ENCODE peak calls at places on chromosomes 11 and 22, in ten cellular contexts. P, N, T, Y, R, B, K, M, V and A are unnamed samples. For H3K4me1, the result is how much of the 10 kb centered on the place peaks cover.

GRCh38 chr11:116082256-116082655 is 578.0 kb upstream of the CADM1 start:
- DNase-seq in P (no peak), N (no peak), T (no peak), Y (no peak), R (no peak), B (no peak), K (no peak), M (no peak), V (no peak), A (no peak)

GRCh38 chr22:39959640-39960447 is at the start of gene TMA7B:
- DNase-seq in P (peak), N (peak), T (no peak), Y (no peak), R (peak), B (no peak), K (peak), M (peak), V (peak), A (no peak)

GRCh38 chr11:61369372-61370348 is 7.5 kb downstream of the TMEM138 start:
- DNase-seq in P (peak), N (no peak), T (peak), Y (no peak), R (peak), B (peak), K (peak), M (no peak), V (no peak), A (no peak)

GRCh38 chr22:42086051-42086450 is 4.5 kb downstream of the NDUFA6 start:
- DNase-seq in P (no peak), N (no peak), T (no peak), Y (no peak), R (no peak), B (no peak), K (no peak), M (no peak), V (no peak), A (no peak)

GRCh38 chr11:61955031-61955415 is 4.9 kb downstream of the BEST1 start:
- DNase-seq in P (peak), N (peak), T (peak), Y (peak), R (peak), B (peak), K (peak), M (no peak), V (no peak), A (peak)

GRCh38 chr11:3939651-3940190 is 84.3 kb downstream of the STIM1 start:
- DNase-seq in P (peak), N (no peak), T (no peak), Y (no peak), R (peak), B (no peak), K (peak), M (no peak), V (no peak), A (no peak)

GRCh38 chr11:57203359-57203758 is 21.6 kb downstream of the LRRC55 start:
- DNase-seq in P (peak), N (no peak), T (peak), Y (no peak), R (peak), B (peak), K (peak), M (peak), V (no peak), A (no peak)

GRCh38 chr11:34266987-34267386 is 90.8 kb downstream of the ABTB2 start:
- DNase-seq in P (peak), N (no peak), T (peak), Y (no peak), R (peak), B (no peak), K (no peak), M (no peak), V (no peak), A (no peak)

GRCh38 chr11:103380031-103380430 is 270.8 kb downstream of the DYNC2H1 start:
- DNase-seq in P (no peak), N (no peak), T (no peak), Y (no peak), R (no peak), B (no peak), K (peak), M (no peak), V (no peak), A (no peak)

GRCh38 chr11:15968461-15969130 is 387.8 kb downstream of the SOX6 start:
- DNase-seq in P (peak), N (no peak), T (no peak), Y (no peak), R (no peak), B (no peak), K (no peak), M (peak), V (no peak), A (no peak)

DNA sequence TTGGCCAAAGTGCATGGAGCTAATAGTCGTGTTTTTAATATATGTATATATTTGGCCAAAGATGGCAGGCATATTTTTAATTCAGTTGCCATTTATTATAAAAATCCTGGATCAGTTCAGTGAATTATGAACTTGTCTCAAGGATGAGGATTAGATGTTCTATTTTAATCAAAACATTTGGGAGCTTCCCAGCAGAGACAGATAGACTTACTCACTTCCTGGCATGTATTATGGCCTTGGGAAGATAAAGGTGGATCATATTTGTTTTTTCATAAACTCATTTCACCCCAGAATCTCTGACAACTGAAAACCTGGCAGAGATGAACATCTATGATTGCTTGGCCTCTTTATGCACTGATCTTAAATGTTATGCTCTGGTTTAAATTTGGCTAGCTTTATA is 148.8 kb downstream of the NCAM1 start:
- DNase-seq in P (no peak), N (no peak), T (no peak), Y (no peak), R (no peak), B (no peak), K (no peak), M (no peak), V (no peak), A (no peak)
- H3K27ac ChIP-seq in P (no peak), N (no peak), T (no peak), Y (no peak), R (no peak), B (no peak), K (no peak), M (no peak), V (no peak), A (no peak)

GRCh38 chr11:96607890-96608558 is 218.2 kb downstream of the JRKL start:
- DNase-seq in P (peak), N (no peak), T (no peak), Y (no peak), R (peak), B (no peak), K (no peak), M (no peak), V (no peak), A (no peak)
- H3K4me1 ChIP-seq in P (under half), N (under half), T (under half), Y (under half), R (under half), B (under half), K (under half), M (under half), V (under half), A (under half)

GRCh38 chr11:108984021-108984420 is 319.2 kb downstream of the DDX10 start:
- DNase-seq in P (no peak), N (no peak), T (no peak), Y (no peak), R (peak), B (no peak), K (no peak), M (no peak), V (no peak), A (no peak)
- H3K27ac ChIP-seq in P (no peak), N (no peak), T (no peak), Y (no peak), R (peak), B (no peak), K (no peak), M (no peak), V (no peak), A (no peak)

DNA sequence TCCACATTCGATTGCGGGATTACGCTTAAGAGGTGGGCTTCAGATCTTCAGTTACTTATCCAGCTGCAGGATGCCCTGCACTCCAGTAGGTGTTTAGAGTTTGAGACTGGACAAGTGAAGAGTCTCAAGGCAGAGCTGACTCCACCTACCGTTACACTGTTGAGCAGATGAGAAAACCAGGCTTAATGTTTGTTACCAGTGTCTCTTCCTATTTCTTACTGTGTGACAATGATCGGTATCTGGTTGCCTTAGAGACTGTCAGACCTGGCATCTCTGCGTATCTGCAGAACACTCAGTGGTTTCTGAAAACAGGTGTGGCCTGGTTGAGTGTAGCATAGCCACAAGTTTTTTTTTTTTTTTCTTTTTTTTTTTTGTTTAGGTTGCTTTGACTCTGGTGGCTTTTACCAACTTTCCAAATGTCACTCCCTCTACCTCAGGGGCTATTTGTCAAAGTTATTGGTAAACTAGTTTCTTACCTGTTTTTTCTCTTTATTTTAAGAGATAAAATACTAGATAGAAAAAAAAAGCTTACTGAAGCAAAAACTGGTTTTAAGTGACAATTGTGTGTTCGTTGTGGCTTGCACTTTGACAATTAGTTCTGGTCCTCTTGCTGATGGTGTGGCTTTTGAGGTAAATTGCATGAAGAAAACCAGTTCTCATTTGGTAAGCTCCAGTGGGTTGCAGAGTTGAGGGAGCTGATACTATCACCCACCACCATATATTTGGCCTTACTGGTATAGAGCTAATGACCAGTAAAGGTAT is 284.8 kb downstream of the ETS1 start:
- DNase-seq in P (no peak), N (no peak), T (no peak), Y (no peak), R (no peak), B (no peak), K (no peak), M (peak), V (peak), A (no peak)
- H3K4me1 ChIP-seq in P (under half), N (under half), T (under half), Y (under half), R (under half), B (under half), K (under half), M (under half), V (half or more), A (under half)

DNA sequence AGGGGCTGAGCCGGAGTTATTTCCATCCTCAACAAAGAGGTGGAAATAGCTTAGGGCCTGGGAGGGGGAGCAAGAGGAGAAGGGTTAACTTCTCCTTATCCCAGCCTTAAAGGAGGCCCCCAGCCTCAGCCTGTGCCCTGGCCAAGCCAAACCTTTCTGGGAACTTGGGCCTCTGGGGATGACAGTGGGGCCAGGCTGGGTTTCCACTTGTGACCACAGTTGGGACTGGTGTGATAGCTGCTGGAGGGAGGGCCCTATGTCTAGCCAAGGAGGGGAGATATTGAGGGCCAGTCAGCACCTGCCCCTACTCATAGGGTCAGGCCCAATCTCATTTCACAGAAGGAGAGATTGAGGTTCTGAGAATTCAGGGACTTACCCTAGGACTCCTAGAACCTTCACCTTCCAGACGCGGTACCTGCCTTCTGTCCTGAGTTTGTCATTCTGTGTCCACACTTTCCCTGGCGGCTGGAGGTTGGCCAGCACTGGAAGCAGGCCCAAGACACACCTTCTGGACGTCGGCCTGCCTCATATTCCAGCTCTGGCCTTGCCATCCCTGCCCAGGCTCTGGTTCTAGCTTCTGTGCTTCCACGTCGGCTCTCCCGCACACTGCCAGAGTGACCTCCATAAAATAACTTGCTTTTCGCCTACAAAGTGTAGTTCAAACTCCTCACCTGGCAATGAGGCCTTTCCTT is 3.1 kb downstream of the RELT start:
- DNase-seq in P (no peak), N (no peak), T (no peak), Y (no peak), R (no peak), B (no peak), K (no peak), M (no peak), V (no peak), A (peak)
- H3K27ac ChIP-seq in P (peak), N (no peak), T (peak), Y (no peak), R (no peak), B (no peak), K (no peak), M (no peak), V (peak), A (no peak)

GRCh38 chr22:36453266-36453607 is 28.2 kb downstream of the TXN2 start:
- DNase-seq in P (no peak), N (no peak), T (no peak), Y (no peak), R (peak), B (no peak), K (no peak), M (peak), V (no peak), A (no peak)
- H3K4me1 ChIP-seq in P (under half), N (under half), T (half or more), Y (under half), R (under half), B (under half), K (under half), M (under half), V (half or more), A (half or more)

GRCh38 chr22:37193629-37194191 is 5.7 kb upstream of the C1QTNF6 start:
- DNase-seq in P (peak), N (peak), T (no peak), Y (no peak), R (no peak), B (peak), K (peak), M (peak), V (peak), A (peak)

GRCh38 chr22:37192741-37193140 is 4.7 kb upstream of the C1QTNF6 start:
- DNase-seq in P (no peak), N (no peak), T (no peak), Y (no peak), R (no peak), B (peak), K (no peak), M (no peak), V (no peak), A (no peak)

GRCh38 chr22:37190262-37190780 is 2.3 kb upstream of the C1QTNF6 start:
- DNase-seq in P (no peak), N (no peak), T (no peak), Y (no peak), R (no peak), B (no peak), K (no peak), M (no peak), V (no peak), A (peak)

GRCh38 chr22:37194750-37195149 is 6.7 kb upstream of the C1QTNF6 start:
- DNase-seq in P (no peak), N (no peak), T (no peak), Y (no peak), R (no peak), B (no peak), K (no peak), M (no peak), V (no peak), A (peak)

DNA sequence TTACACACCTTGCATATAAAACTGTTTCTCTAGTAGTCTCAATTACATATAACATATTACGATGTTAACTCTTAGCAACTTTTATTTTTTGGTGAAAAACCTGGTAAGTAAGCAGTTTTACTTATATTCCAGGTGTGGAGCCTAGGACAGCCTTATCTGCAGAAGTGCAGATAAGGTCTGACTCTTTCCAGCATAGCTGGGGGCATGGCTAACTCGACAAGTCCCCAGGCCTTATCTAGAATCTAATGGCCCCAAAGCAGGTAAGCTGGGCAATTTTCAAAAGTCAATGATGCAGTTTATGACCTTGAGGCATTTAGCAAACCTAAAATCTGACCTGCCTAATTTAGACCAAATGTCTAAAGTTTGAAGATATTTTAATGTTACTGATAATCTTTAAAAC is 4.2 kb upstream of the C1QTNF6 start:
- DNase-seq in P (no peak), N (no peak), T (no peak), Y (no peak), R (no peak), B (no peak), K (no peak), M (peak), V (no peak), A (no peak)
- H3K27ac ChIP-seq in P (no peak), N (peak), T (no peak), Y (no peak), R (no peak), B (no peak), K (no peak), M (no peak), V (no peak), A (no peak)

DNA sequence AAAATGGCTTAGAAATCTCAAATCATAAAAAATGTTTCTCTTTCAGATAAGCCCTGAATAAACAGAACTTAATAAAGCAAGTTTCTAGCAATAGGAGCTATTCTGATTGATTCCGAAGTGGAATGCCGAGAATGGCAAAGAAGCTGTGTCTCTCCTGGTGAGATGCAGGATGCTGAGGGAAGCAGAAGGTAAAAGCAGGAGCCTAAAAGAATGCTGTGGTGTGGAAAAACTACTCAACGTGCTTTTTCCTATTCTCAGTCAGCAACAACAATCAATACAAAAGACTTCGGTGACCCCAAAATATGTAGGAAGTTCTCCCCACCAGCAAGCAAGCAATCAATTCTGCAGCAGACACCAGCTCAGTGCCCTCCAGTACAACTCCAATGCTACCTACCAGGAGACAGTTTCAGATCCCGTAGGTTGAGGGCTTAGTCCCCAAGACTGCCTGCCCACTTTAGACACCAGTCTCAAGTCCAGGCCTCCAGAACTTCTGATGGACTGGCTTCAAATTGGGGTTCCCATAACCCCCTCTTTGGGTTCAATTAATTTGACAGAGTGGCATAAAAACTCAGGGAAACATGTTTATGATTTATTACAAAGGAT is 6.6 kb downstream of the CTSC start:
- DNase-seq in P (no peak), N (no peak), T (no peak), Y (no peak), R (no peak), B (no peak), K (no peak), M (no peak), V (no peak), A (no peak)
- H3K4me1 ChIP-seq in P (under half), N (under half), T (under half), Y (under half), R (under half), B (under half), K (under half), M (under half), V (under half), A (under half)

GRCh38 chr11:75849917-75850316 is 34.9 kb downstream of the UVRAG start:
- DNase-seq in P (no peak), N (peak), T (no peak), Y (no peak), R (no peak), B (no peak), K (no peak), M (no peak), V (no peak), A (no peak)
- H3K27ac ChIP-seq in P (peak), N (no peak), T (peak), Y (no peak), R (no peak), B (no peak), K (no peak), M (no peak), V (no peak), A (no peak)

GRCh38 chr11:44226472-44226871 is 83.5 kb downstream of the ALX4 start:
- DNase-seq in P (no peak), N (no peak), T (no peak), Y (no peak), R (no peak), B (no peak), K (no peak), M (no peak), V (no peak), A (no peak)
- H3K4me1 ChIP-seq in P (under half), N (under half), T (under half), Y (under half), R (under half), B (under half), K (under half), M (under half), V (under half), A (under half)